ENCODE peak calls at places on chromosome 2, in eight cellular contexts. One of them, this sample, is unnamed.
A peak's percentile ranks its signal among the peaks of the same experiment; 100 is the strongest.

GRCh38 chr2:158745067-158745865 is 49.9 kb upstream of the DAPL1 start:
- DNase-seq in GM23338: peak; percentile 91
- DNase-seq in neuronal stem cell: peak; percentile 63
- DNase-seq in PC-9: peak; percentile 35
- DNase-seq in left lung: no peak
- DNase-seq in gastrocnemius medialis: no peak
- DNase-seq in psoas muscle: no peak
- DNase-seq in pancreas: peak; percentile 26
- DNase-seq in this sample: peak; percentile 48

GRCh38 chr2:216849987-216850386 is 9.9 kb downstream of the TNP1 start:
- DNase-seq in GM23338: no peak
- DNase-seq in neuronal stem cell: no peak
- DNase-seq in PC-9: peak; percentile 69
- DNase-seq in left lung: no peak
- DNase-seq in gastrocnemius medialis: peak; percentile 32
- DNase-seq in psoas muscle: peak; percentile 66
- DNase-seq in pancreas: peak; percentile 54
- DNase-seq in this sample: no peak

GRCh38 chr2:8496617-8497016 is 185.2 kb upstream of the ID2 start:
- DNase-seq in GM23338: no peak
- DNase-seq in neuronal stem cell: no peak
- DNase-seq in PC-9: no peak
- DNase-seq in left lung: no peak
- DNase-seq in gastrocnemius medialis: no peak
- DNase-seq in psoas muscle: no peak
- DNase-seq in pancreas: no peak
- DNase-seq in this sample: no peak

GRCh38 chr2:139478191-139478914 is 698.2 kb upstream of the NXPH2 start:
- DNase-seq in GM23338: no peak
- DNase-seq in neuronal stem cell: no peak
- DNase-seq in PC-9: no peak
- DNase-seq in left lung: no peak
- DNase-seq in gastrocnemius medialis: no peak
- DNase-seq in psoas muscle: no peak
- DNase-seq in pancreas: no peak
- DNase-seq in this sample: no peak

GRCh38 chr2:2657121-2657962 is 326.3 kb upstream of the MYT1L start:
- DNase-seq in GM23338: no peak
- DNase-seq in neuronal stem cell: no peak
- DNase-seq in PC-9: no peak
- DNase-seq in left lung: no peak
- DNase-seq in gastrocnemius medialis: no peak
- DNase-seq in psoas muscle: no peak
- DNase-seq in pancreas: no peak
- DNase-seq in this sample: no peak

GRCh38 chr2:62340981-62341624 is 145.2 kb downstream of the B3GNT2 start:
- DNase-seq in GM23338: no peak
- DNase-seq in neuronal stem cell: no peak
- DNase-seq in PC-9: peak; percentile 38
- DNase-seq in left lung: no peak
- DNase-seq in gastrocnemius medialis: no peak
- DNase-seq in psoas muscle: no peak
- DNase-seq in pancreas: peak; percentile 10
- DNase-seq in this sample: peak; percentile 34

GRCh38 chr2:177397501-177398289 is 5.1 kb downstream of the AGPS start:
- DNase-seq in GM23338: no peak
- DNase-seq in neuronal stem cell: no peak
- DNase-seq in PC-9: peak; percentile 38
- DNase-seq in left lung: peak; percentile 38
- DNase-seq in gastrocnemius medialis: no peak
- DNase-seq in psoas muscle: no peak
- DNase-seq in pancreas: peak; percentile 20
- DNase-seq in this sample: peak; percentile 64

GRCh38 chr2:74204436-74204835 is 6.0 kb downstream of the MTHFD2 start:
- DNase-seq in GM23338: no peak
- DNase-seq in neuronal stem cell: no peak
- DNase-seq in PC-9: no peak
- DNase-seq in left lung: no peak
- DNase-seq in gastrocnemius medialis: no peak
- DNase-seq in psoas muscle: no peak
- DNase-seq in pancreas: no peak
- DNase-seq in this sample: no peak

GRCh38 chr2:236949089-236949935 is 136.4 kb upstream of the COPS8 start:
- DNase-seq in GM23338: peak; percentile 43
- DNase-seq in neuronal stem cell: no peak
- DNase-seq in PC-9: no peak
- DNase-seq in left lung: no peak
- DNase-seq in gastrocnemius medialis: no peak
- DNase-seq in psoas muscle: no peak
- DNase-seq in pancreas: no peak
- DNase-seq in this sample: no peak

GRCh38 chr2:16950436-16950835 is 284.8 kb upstream of the CYRIA start:
- DNase-seq in GM23338: no peak
- DNase-seq in neuronal stem cell: no peak
- DNase-seq in PC-9: no peak
- DNase-seq in left lung: no peak
- DNase-seq in gastrocnemius medialis: no peak
- DNase-seq in psoas muscle: no peak
- DNase-seq in pancreas: no peak
- DNase-seq in this sample: no peak

DNA sequence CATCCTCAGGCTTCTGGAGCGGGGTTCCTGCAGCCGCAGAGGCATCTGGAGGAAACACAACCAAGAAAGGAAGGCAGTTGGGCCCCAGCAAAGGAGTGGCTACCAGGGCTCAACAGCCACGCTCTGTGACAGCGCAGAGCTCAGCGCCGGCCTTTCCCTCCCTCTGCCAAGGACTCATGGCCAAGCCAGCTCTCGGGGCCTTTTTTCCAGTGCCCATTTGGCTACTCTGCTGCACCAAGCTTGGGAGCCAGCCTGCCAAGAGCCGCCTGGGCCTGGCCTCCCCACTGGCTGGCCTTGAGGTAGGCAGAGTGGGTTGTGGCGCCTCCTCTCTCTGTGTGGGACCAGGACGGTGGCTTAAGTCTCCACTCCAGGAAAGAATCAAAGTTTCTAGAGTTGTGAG is 7.2 kb upstream of the CCDC74A start:
- DNase-seq in GM23338: no peak
- DNase-seq in neuronal stem cell: no peak
- DNase-seq in PC-9: no peak
- DNase-seq in left lung: no peak
- DNase-seq in gastrocnemius medialis: no peak
- DNase-seq in psoas muscle: peak; percentile 45
- DNase-seq in pancreas: no peak
- DNase-seq in this sample: no peak
- H3K27ac ChIP-seq in GM23338: no peak overlapping the region
- H3K27ac ChIP-seq in neuronal stem cell: no peak overlapping the region
- H3K27ac ChIP-seq in PC-9: no peak overlapping the region
- H3K27ac ChIP-seq in left lung: no peak overlapping the region
- H3K27ac ChIP-seq in gastrocnemius medialis: no peak overlapping the region
- H3K27ac ChIP-seq in psoas muscle: no peak overlapping the region
- H3K27ac ChIP-seq in pancreas: no peak overlapping the region
- H3K27ac ChIP-seq in this sample: no peak overlapping the region

GRCh38 chr2:209525834-209526281 is 102.0 kb downstream of the MAP2 start:
- DNase-seq in GM23338: no peak
- DNase-seq in neuronal stem cell: no peak
- DNase-seq in PC-9: no peak
- DNase-seq in left lung: no peak
- DNase-seq in gastrocnemius medialis: no peak
- DNase-seq in psoas muscle: no peak
- DNase-seq in pancreas: no peak
- DNase-seq in this sample: peak; percentile 60

GRCh38 chr2:209526541-209526940 is 102.7 kb downstream of the MAP2 start:
- DNase-seq in GM23338: no peak
- DNase-seq in neuronal stem cell: no peak
- DNase-seq in PC-9: no peak
- DNase-seq in left lung: no peak
- DNase-seq in gastrocnemius medialis: no peak
- DNase-seq in psoas muscle: no peak
- DNase-seq in pancreas: no peak
- DNase-seq in this sample: no peak

GRCh38 chr2:209523041-209523740 is 99.3 kb downstream of the MAP2 start:
- DNase-seq in GM23338: no peak
- DNase-seq in neuronal stem cell: no peak
- DNase-seq in PC-9: no peak
- DNase-seq in left lung: no peak
- DNase-seq in gastrocnemius medialis: no peak
- DNase-seq in psoas muscle: no peak
- DNase-seq in pancreas: no peak
- DNase-seq in this sample: no peak

GRCh38 chr2:209523778-209524362 is 100.0 kb downstream of the MAP2 start:
- DNase-seq in GM23338: no peak
- DNase-seq in neuronal stem cell: peak; percentile 21
- DNase-seq in PC-9: no peak
- DNase-seq in left lung: no peak
- DNase-seq in gastrocnemius medialis: no peak
- DNase-seq in psoas muscle: no peak
- DNase-seq in pancreas: no peak
- DNase-seq in this sample: no peak

DNA sequence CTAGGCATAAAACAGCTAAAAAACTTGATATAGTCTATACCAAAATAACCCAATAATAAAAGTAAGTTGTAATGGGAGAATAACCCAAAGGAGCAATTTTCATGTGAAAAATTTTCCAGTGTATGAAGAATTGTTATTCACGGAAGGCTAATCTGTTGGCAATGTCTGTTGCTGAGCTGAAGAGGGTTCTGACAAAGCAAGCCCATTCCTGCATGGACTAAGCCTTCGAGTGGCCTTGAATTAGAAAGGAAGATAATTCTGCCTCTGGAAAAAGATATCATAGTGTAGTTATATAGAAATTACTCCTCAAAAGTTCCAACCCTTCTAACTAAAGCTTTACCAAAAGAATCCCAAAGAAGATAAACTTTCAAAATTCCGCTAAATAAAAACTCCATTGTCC is 101.5 kb downstream of the MAP2 start:
- DNase-seq in GM23338: no peak
- DNase-seq in neuronal stem cell: no peak
- DNase-seq in PC-9: no peak
- DNase-seq in left lung: no peak
- DNase-seq in gastrocnemius medialis: no peak
- DNase-seq in psoas muscle: no peak
- DNase-seq in pancreas: no peak
- DNase-seq in this sample: no peak
- H3K4me3 ChIP-seq in GM23338: no peak overlapping the region
- H3K4me3 ChIP-seq in neuronal stem cell: no peak overlapping the region
- H3K4me3 ChIP-seq in PC-9: no peak overlapping the region
- H3K4me3 ChIP-seq in left lung: no peak overlapping the region
- H3K4me3 ChIP-seq in gastrocnemius medialis: no peak overlapping the region
- H3K4me3 ChIP-seq in psoas muscle: no peak overlapping the region
- H3K4me3 ChIP-seq in pancreas: no peak overlapping the region
- H3K4me3 ChIP-seq in this sample: no peak overlapping the region

DNA sequence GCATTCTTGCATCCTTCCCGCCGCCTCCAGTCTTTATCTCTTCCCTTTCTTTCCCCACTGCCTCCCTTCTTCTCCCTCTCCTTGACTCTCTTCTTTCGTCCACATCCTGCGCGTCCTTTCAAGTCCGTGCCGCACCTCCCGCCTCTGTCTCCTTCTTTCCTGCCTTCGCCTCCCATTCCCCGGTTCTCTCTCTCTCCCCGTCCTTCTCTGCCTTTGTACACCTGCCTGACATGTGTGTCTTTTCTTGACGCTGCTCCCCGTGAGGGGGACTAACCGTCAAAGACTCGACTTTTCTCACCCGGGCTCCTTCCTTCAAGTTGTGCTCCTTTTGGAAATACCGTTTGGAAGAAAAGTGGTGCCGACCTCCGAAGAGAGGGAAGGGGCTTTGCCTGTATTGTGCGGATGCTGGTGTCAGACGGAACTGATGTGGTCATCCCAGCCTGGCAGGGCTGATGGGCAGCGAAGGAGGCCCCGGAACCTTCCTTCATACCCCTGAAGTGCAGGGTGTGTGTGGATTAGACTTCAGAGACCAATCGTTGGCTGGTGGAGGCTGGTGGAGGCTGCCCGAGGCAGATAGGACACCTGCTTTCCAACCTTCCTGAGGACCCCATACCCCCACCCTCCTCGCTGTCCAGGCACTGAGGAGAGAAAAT is 898 bp downstream of the TMEM178A start:
- DNase-seq in GM23338: peak; percentile 44
- DNase-seq in neuronal stem cell: no peak
- DNase-seq in PC-9: no peak
- DNase-seq in left lung: no peak
- DNase-seq in gastrocnemius medialis: no peak
- DNase-seq in psoas muscle: no peak
- DNase-seq in pancreas: no peak
- DNase-seq in this sample: no peak
- H3K27me3 ChIP-seq in GM23338: peaks cover 43% of the 10 kb centered on the region
- H3K27me3 ChIP-seq in neuronal stem cell: no peaks in the 10 kb centered on the region
- H3K27me3 ChIP-seq in PC-9: peaks cover 4% of the 10 kb centered on the region
- H3K27me3 ChIP-seq in left lung: peaks cover 18% of the 10 kb centered on the region
- H3K27me3 ChIP-seq in gastrocnemius medialis: peaks cover 30% of the 10 kb centered on the region
- H3K27me3 ChIP-seq in psoas muscle: peaks cover 12% of the 10 kb centered on the region
- H3K27me3 ChIP-seq in pancreas: no peaks in the 10 kb centered on the region
- H3K27me3 ChIP-seq in this sample: peaks cover 19% of the 10 kb centered on the region

DNA sequence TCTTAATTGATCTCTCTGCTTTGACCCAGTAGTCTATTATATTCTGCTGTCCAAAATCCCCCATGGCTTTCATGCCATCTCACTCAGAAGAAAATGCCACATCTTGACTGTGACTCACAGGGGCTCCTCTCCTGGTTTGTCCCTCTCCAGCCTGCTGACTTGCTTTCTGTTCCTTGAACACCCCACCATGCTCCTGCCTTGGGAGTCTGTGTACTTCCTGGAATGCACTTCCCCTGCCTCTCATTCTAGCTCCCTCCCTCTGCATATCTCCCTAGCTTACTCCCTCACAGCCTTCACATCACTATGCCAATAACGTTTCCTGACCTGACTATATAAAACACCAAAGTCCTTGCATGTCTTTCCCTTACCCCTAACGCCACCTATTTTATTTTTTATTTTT is 167.2 kb downstream of the TRIB2 start:
- DNase-seq in GM23338: no peak
- DNase-seq in neuronal stem cell: no peak
- DNase-seq in PC-9: peak; percentile 5
- DNase-seq in left lung: no peak
- DNase-seq in gastrocnemius medialis: no peak
- DNase-seq in psoas muscle: no peak
- DNase-seq in pancreas: no peak
- DNase-seq in this sample: peak; percentile 47
- H3K27ac ChIP-seq in GM23338: no peak overlapping the region
- H3K27ac ChIP-seq in neuronal stem cell: no peak overlapping the region
- H3K27ac ChIP-seq in PC-9: peak overlapping the region; percentile 91
- H3K27ac ChIP-seq in left lung: no peak overlapping the region
- H3K27ac ChIP-seq in gastrocnemius medialis: peak overlapping the region; percentile 52
- H3K27ac ChIP-seq in psoas muscle: peak overlapping the region; percentile 58
- H3K27ac ChIP-seq in pancreas: no peak overlapping the region
- H3K27ac ChIP-seq in this sample: peak overlapping the region; percentile 67

GRCh38 chr2:106885326-106885725 is 641 bp downstream of the ST6GAL2 start:
- DNase-seq in GM23338: peak; percentile 66
- DNase-seq in neuronal stem cell: peak; percentile 21
- DNase-seq in PC-9: no peak
- DNase-seq in left lung: no peak
- DNase-seq in gastrocnemius medialis: no peak
- DNase-seq in psoas muscle: no peak
- DNase-seq in pancreas: no peak
- DNase-seq in this sample: peak; percentile 59
- H3K4me3 ChIP-seq in GM23338: peak overlapping the region; percentile 63
- H3K4me3 ChIP-seq in neuronal stem cell: no peak overlapping the region
- H3K4me3 ChIP-seq in PC-9: no peak overlapping the region
- H3K4me3 ChIP-seq in left lung: no peak overlapping the region
- H3K4me3 ChIP-seq in gastrocnemius medialis: no peak overlapping the region
- H3K4me3 ChIP-seq in psoas muscle: peak overlapping the region; percentile 61
- H3K4me3 ChIP-seq in pancreas: no peak overlapping the region
- H3K4me3 ChIP-seq in this sample: peak overlapping the region; percentile 88